ENCODE peak calls at places on chromosomes 5 and 9, in ten cellular contexts. E is cardiac fibroblast; N is RWPE2; Q is iPS DF 6.9; M is A673; X is stomach; V is CD8-positive, alpha-beta memory T cell; T is AG10803; J is fibroblast of mammary gland; U is HFF-Myc. F is an unnamed sample.

GRCh38 chr5:89282832-89283510 is 400.0 kb upstream of the MEF2C start:
- DNase-seq in E (no peak), N (no peak), Q (no peak), M (no peak), X (no peak), V (no peak), T (peak), J (peak), U (no peak), F (no peak)

GRCh38 chr9:19769213-19769612 is 19.6 kb downstream of the SLC24A2 start:
- DNase-seq in E (no peak), N (no peak), Q (no peak), M (no peak), X (no peak), V (no peak), T (no peak), J (no peak), U (no peak), F (no peak)

GRCh38 chr9:95793924-95794828 is 81.3 kb upstream of the ERCC6L2 start:
- DNase-seq in E (peak), N (no peak), Q (no peak), M (peak), X (no peak), V (no peak), T (peak), J (peak), U (peak), F (no peak)

GRCh38 chr5:112914584-112914983 is 7.4 kb downstream of the REEP5 start:
- DNase-seq in E (no peak), N (no peak), Q (no peak), M (no peak), X (no peak), V (no peak), T (no peak), J (peak), U (no peak), F (no peak)

GRCh38 chr9:133730994-133731715 is 7.0 kb downstream of the SARDH start:
- DNase-seq in E (no peak), N (peak), Q (no peak), M (no peak), X (peak), V (no peak), T (no peak), J (no peak), U (no peak), F (peak)

GRCh38 chr5:139138790-139139189 is 59.4 kb downstream of the SIL1 start:
- DNase-seq in E (peak), N (no peak), Q (no peak), M (peak), X (peak), V (no peak), T (peak), J (peak), U (no peak), F (peak)

GRCh38 chr5:763998-764781 is 20.3 kb downstream of the ZDHHC11B start:
- DNase-seq in E (no peak), N (peak), Q (no peak), M (no peak), X (no peak), V (no peak), T (no peak), J (no peak), U (no peak), F (no peak)

GRCh38 chr9:136860529-136860928 is 5.6 kb downstream of the EDF1 start:
- DNase-seq in E (no peak), N (no peak), Q (no peak), M (no peak), X (no peak), V (no peak), T (no peak), J (no peak), U (no peak), F (no peak)

GRCh38 chr5:122129332-122129731 is at the start of gene ZNF474:
- DNase-seq in E (peak), N (peak), Q (peak), M (peak), X (no peak), V (no peak), T (peak), J (peak), U (peak), F (peak)

GRCh38 chr5:80754900-80755299 is 100.1 kb upstream of the DHFR start:
- DNase-seq in E (no peak), N (no peak), Q (no peak), M (no peak), X (no peak), V (no peak), T (no peak), J (peak), U (peak), F (peak)

GRCh38 chr9:121317737-121318630 is 50.0 kb downstream of the GSN start:
- DNase-seq in E (peak), N (no peak), Q (no peak), M (no peak), X (peak), V (no peak), T (no peak), J (no peak), U (no peak), F (no peak)

GRCh38 chr9:107213080-107213479 is 70.0 kb upstream of the RAD23B start:
- DNase-seq in E (no peak), N (no peak), Q (no peak), M (no peak), X (no peak), V (no peak), T (no peak), J (no peak), U (no peak), F (no peak)

GRCh38 chr5:90131734-90132133 is 277.8 kb downstream of the CETN3 start:
- DNase-seq in E (no peak), N (no peak), Q (no peak), M (no peak), X (no peak), V (no peak), T (no peak), J (no peak), U (no peak), F (no peak)

GRCh38 chr5:40486437-40487270 is 193.1 kb upstream of the PTGER4 start:
- DNase-seq in E (no peak), N (no peak), Q (no peak), M (no peak), X (no peak), V (peak), T (no peak), J (peak), U (no peak), F (peak)

GRCh38 chr9:132638240-132638639 is 31.5 kb downstream of the DDX31 start:
- DNase-seq in E (peak), N (no peak), Q (no peak), M (no peak), X (no peak), V (no peak), T (no peak), J (peak), U (no peak), F (no peak)

GRCh38 chr9:88494983-88495721 is 39.8 kb upstream of the NXNL2 start:
- DNase-seq in E (no peak), N (no peak), Q (no peak), M (no peak), X (no peak), V (no peak), T (no peak), J (no peak), U (no peak), F (no peak)

GRCh38 chr5:137891849-137892248 is 2.6 kb downstream of the PKD2L2 start:
- DNase-seq in E (no peak), N (no peak), Q (no peak), M (no peak), X (no peak), V (no peak), T (no peak), J (no peak), U (no peak), F (no peak)

GRCh38 chr5:81181576-81182316 is 51.4 kb upstream of the CKMT2 start:
- DNase-seq in E (no peak), N (no peak), Q (no peak), M (no peak), X (no peak), V (no peak), T (no peak), J (no peak), U (no peak), F (peak)

GRCh38 chr9:35862328-35862727 is 7.9 kb downstream of the OR13J1 start:
- DNase-seq in E (no peak), N (no peak), Q (no peak), M (no peak), X (no peak), V (no peak), T (no peak), J (no peak), U (no peak), F (no peak)

GRCh38 chr5:119359737-119360413 is 4.1 kb downstream of the TNFAIP8 start:
- DNase-seq in E (no peak), N (no peak), Q (no peak), M (no peak), X (no peak), V (no peak), T (no peak), J (no peak), U (no peak), F (no peak)

GRCh38 chr5:119358901-119359603 is 3.2 kb downstream of the TNFAIP8 start:
- DNase-seq in E (no peak), N (no peak), Q (no peak), M (no peak), X (no peak), V (no peak), T (no peak), J (no peak), U (no peak), F (peak)

GRCh38 chr5:119356384-119357188 is 767 bp downstream of the TNFAIP8 start:
- DNase-seq in E (peak), N (no peak), Q (no peak), M (peak), X (no peak), V (no peak), T (no peak), J (peak), U (no peak), F (peak)

GRCh38 chr5:119357309-119357708 is 1.5 kb downstream of the TNFAIP8 start:
- DNase-seq in E (no peak), N (no peak), Q (no peak), M (no peak), X (no peak), V (no peak), T (no peak), J (no peak), U (no peak), F (no peak)

DNA sequence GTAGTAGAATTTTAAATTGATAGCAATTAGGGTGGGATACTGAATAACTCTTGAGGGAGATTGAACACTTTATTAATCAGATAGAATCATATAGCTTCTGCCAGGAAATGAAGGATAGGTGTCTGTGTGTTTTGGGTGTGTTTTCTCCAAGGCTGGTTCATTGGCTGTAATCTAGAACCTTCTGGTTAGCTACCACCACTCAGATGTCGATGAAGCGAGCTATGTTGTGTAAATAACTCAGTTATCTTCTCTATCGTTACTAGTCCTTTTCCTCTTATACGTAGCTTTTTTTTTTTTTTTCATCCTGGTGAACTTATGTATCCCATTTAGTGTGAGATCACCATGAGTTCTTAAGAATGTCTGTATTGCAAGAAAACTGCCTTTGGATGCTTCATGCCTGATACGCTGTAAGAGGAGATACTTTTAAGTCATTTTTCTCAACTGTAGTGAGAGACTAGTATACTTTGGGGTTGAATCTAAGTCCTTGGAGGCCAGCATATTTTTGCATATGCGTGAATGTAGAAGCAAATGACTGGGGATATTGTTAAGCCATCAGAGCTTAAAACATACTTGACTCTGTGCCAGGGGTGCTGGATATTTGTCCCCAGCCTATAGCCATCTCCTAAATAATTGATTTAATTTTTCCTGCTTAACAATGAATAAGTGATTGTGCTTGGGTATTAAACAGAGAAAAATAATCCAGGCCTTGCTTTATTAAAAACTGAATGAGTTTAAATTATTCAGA is 2.2 kb downstream of the TNFAIP8 start:
- DNase-seq in E (no peak), N (no peak), Q (no peak), M (peak), X (no peak), V (no peak), T (no peak), J (no peak), U (no peak), F (no peak)
- H3K4me3 ChIP-seq in E (no peak), N (no peak), Q (no peak), M (no peak), X (peak), V (peak), T (peak), J (no peak), U (no peak), F (no peak)

GRCh38 chr9:122468735-122469134 is 9.0 kb downstream of the OR1J1 start:
- DNase-seq in E (peak), N (no peak), Q (no peak), M (no peak), X (no peak), V (no peak), T (peak), J (peak), U (no peak), F (no peak)

GRCh38 chr9:122464633-122465567 is 12.8 kb downstream of the OR1J1 start:
- DNase-seq in E (peak), N (no peak), Q (no peak), M (peak), X (peak), V (peak), T (peak), J (peak), U (peak), F (peak)

GRCh38 chr9:122463828-122464632 is 13.7 kb downstream of the OR1J1 start:
- DNase-seq in E (no peak), N (no peak), Q (peak), M (peak), X (no peak), V (no peak), T (no peak), J (no peak), U (no peak), F (peak)
- H3K4me3 ChIP-seq in E (peak), N (peak), Q (no peak), M (peak), X (peak), V (peak), T (peak), J (no peak), U (peak), F (peak)

DNA sequence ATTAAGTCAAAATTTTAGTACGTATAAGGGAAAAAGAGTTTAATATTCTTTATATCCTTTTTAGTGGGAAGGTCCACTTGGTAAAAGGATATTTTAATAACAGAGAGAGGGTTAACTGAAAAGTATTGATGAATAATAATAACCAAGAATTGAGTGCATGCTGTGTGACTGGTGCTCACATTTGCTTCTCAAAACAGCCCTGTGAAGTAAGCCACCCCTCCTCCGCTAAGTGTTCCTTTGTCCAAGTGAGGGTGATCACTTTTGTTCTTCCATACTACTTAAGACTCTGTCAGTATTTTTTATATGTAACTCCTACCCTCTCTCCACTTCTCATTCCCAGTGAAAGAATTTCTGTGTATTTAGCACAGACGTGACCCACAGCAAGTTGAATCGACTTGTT is 51.5 kb downstream of the SLC44A1 start:
- DNase-seq in E (peak), N (no peak), Q (no peak), M (no peak), X (no peak), V (no peak), T (no peak), J (peak), U (no peak), F (no peak)
- H3K4me3 ChIP-seq in E (no peak), N (no peak), Q (no peak), M (no peak), X (no peak), V (no peak), T (no peak), J (no peak), U (no peak), F (no peak)

GRCh38 chr5:57299945-57300344 is 126.1 kb downstream of the GPBP1 start:
- DNase-seq in E (no peak), N (no peak), Q (no peak), M (no peak), X (no peak), V (no peak), T (no peak), J (no peak), U (no peak), F (no peak)

GRCh38 chr5:57298295-57298984 is 124.6 kb downstream of the GPBP1 start:
- DNase-seq in E (peak), N (peak), Q (peak), M (peak), X (peak), V (peak), T (peak), J (peak), U (peak), F (peak)

GRCh38 chr5:57302164-57302563 is 128.3 kb downstream of the GPBP1 start:
- DNase-seq in E (peak), N (no peak), Q (no peak), M (peak), X (peak), V (no peak), T (no peak), J (peak), U (peak), F (peak)

GRCh38 chr5:57302643-57303042 is 128.8 kb downstream of the GPBP1 start:
- DNase-seq in E (peak), N (no peak), Q (no peak), M (no peak), X (no peak), V (no peak), T (peak), J (peak), U (no peak), F (no peak)

DNA sequence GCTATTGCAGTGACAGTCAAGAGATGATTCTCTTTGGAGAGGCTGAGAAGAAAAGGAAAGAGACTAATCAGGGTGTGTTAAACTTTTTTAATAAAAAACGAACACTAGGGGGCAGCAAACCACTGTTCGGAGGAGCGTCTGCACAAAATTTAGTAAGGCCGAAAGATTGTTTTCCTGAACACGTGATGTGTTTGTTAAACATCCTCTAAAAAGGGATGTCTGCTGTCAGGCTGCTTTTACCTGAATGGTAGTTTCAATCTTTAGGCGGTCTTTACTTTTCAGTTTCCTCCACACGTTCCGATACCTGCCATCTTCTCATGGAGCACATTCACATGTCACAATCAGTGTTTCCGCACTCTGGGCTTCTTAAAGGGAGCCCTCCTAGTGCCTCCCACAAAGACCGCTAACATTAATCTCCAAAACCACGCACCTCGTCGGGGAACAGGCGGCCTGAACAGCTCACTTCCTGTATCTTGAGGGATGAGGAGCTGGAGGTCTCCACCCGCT is 125.2 kb downstream of the GPBP1 start:
- DNase-seq in E (peak), N (no peak), Q (no peak), M (peak), X (no peak), V (no peak), T (peak), J (peak), U (peak), F (peak)
- H3K4me3 ChIP-seq in E (no peak), N (no peak), Q (no peak), M (no peak), X (peak), V (peak), T (peak), J (no peak), U (no peak), F (peak)

DNA sequence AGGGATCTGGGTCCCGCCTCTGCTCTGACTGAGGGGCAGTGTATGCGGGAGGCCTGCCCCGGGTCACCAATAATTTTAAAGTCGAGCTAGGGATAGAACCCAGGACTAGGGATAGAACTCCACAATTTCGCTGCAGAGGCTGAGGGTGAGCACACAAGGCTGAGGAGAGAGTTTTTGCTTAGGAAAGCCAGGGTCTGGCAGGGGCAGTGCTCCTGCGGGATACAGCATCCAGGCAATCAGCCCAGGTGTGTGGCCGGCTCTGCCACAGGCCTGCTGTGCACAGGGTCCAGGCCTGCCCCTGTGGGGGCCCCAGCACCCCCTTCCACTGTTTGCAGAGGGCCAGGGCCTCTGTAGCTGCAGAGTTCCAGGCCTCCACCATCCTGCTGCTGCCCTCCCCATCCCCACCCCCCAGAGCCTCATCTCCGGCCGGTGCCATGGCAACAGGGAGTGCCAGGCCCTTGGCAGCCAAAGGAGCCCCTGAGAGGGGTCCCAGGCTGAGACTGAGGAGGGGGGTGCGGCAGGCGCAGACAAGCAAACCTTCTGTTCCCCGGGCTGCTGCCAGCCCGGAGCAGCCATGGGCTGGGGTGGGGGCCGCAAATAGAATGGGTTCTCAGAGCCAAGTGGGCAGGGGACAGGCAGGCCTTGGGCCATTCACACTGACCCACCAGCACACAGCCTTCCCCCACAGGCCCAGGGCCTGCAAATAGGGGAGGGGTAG is 8.6 kb downstream of the PDGFRB start:
- DNase-seq in E (no peak), N (no peak), Q (no peak), M (no peak), X (no peak), V (no peak), T (no peak), J (no peak), U (no peak), F (no peak)
- H3K4me3 ChIP-seq in E (no peak), N (no peak), Q (no peak), M (no peak), X (no peak), V (no peak), T (no peak), J (no peak), U (no peak), F (no peak)

GRCh38 chr9:110745656-110746055 is 77.1 kb downstream of the MUSK start:
- DNase-seq in E (peak), N (no peak), Q (no peak), M (no peak), X (no peak), V (no peak), T (peak), J (peak), U (no peak), F (no peak)
- H3K4me3 ChIP-seq in E (no peak), N (no peak), Q (no peak), M (no peak), X (no peak), V (no peak), T (no peak), J (no peak), U (no peak), F (no peak)

GRCh38 chr5:57176350-57176857 is 2.5 kb downstream of the GPBP1 start:
- DNase-seq in E (peak), N (no peak), Q (no peak), M (no peak), X (no peak), V (no peak), T (peak), J (peak), U (no peak), F (peak)
- H3K4me3 ChIP-seq in E (peak), N (peak), Q (peak), M (peak), X (peak), V (peak), T (peak), J (peak), U (peak), F (peak)

GRCh38 chr5:177388521-177389052 is 4.4 kb downstream of the SLC34A1 start:
- DNase-seq in E (no peak), N (no peak), Q (no peak), M (no peak), X (no peak), V (no peak), T (no peak), J (no peak), U (no peak), F (no peak)
- H3K4me3 ChIP-seq in E (no peak), N (no peak), Q (no peak), M (no peak), X (no peak), V (no peak), T (no peak), J (no peak), U (no peak), F (no peak)

F was measured in SJCRH30.